ENCODE peak calls at places on chromosomes 2 and 18, in six cellular contexts. Y is prostate gland, P is astrocyte, S is GM12865, H is fibroblast of lung, C is fibroblast of mammary gland. E is an unnamed sample.

GRCh38 chr18:27656167-27656778 is 471.2 kb upstream of the CHST9 start:
- DNase-seq in Y (no peak), P (peak; percentile 73), S (peak; percentile 28), H (no peak), C (no peak), E (no peak)

GRCh38 chr2:215950009-215950408 is 63.3 kb downstream of the MREG start:
- DNase-seq in Y (no peak), P (peak; percentile 39), S (peak; percentile 69), H (peak; percentile 57), C (peak; percentile 79), E (peak; percentile 49)

GRCh38 chr2:240431663-240432424 is 3.6 kb upstream of the GPC1 start:
- DNase-seq in Y (no peak), P (no peak), S (no peak), H (no peak), C (no peak), E (no peak)

GRCh38 chr2:229141626-229142025 is 129.5 kb downstream of the PID1 start:
- DNase-seq in Y (no peak), P (peak; percentile 83), S (no peak), H (peak; percentile 81), C (peak; percentile 87), E (peak; percentile 42)

GRCh38 chr2:168703926-168704325 is 98.5 kb upstream of the NOSTRIN start:
- DNase-seq in Y (no peak), P (no peak), S (no peak), H (no peak), C (no peak), E (no peak)

GRCh38 chr2:196372811-196373664 is 201.7 kb upstream of the STK17B start:
- DNase-seq in Y (no peak), P (peak; percentile 24), S (no peak), H (peak; percentile 12), C (peak; percentile 36), E (peak; percentile 42)

GRCh38 chr2:42967959-42968674 is 175.7 kb upstream of the HAAO start:
- DNase-seq in Y (no peak), P (peak; percentile 87), S (no peak), H (peak; percentile 91), C (peak; percentile 97), E (peak; percentile 85)

GRCh38 chr2:149290662-149291061 is 39.7 kb upstream of the LYPD6 start:
- DNase-seq in Y (no peak), P (no peak), S (no peak), H (no peak), C (no peak), E (no peak)

GRCh38 chr18:55903911-55904310 is 315.9 kb upstream of the TCF4 start:
- DNase-seq in Y (no peak), P (no peak), S (no peak), H (no peak), C (no peak), E (no peak)

GRCh38 chr2:55138546-55139288 is 88.5 kb upstream of the RTN4 start:
- DNase-seq in Y (no peak), P (no peak), S (no peak), H (no peak), C (no peak), E (no peak)

GRCh38 chr2:190853659-190854386 is 26.8 kb upstream of the GLS start:
- DNase-seq in Y (no peak), P (no peak), S (peak; percentile 23), H (no peak), C (peak; percentile 46), E (no peak)

GRCh38 chr2:190123956-190124355 is 61.4 kb upstream of the MSTN start:
- DNase-seq in Y (no peak), P (peak; percentile 70), S (no peak), H (no peak), C (peak; percentile 83), E (peak; percentile 38)

GRCh38 chr2:111062417-111062816 is 58.3 kb upstream of the BCL2L11 start:
- DNase-seq in Y (no peak), P (no peak), S (peak; percentile 70), H (peak; percentile 2), C (no peak), E (no peak)

GRCh38 chr18:63410792-63411191 is 11.5 kb downstream of the VPS4B start:
- DNase-seq in Y (no peak), P (peak; percentile 67), S (no peak), H (peak; percentile 70), C (peak; percentile 86), E (peak; percentile 71)

GRCh38 chr2:207682557-207682956 is 28.9 kb upstream of the CCNYL1 start:
- DNase-seq in Y (no peak), P (no peak), S (peak; percentile 16), H (no peak), C (no peak), E (peak; percentile 8)

GRCh38 chr2:29174937-29175336 is 59.7 kb downstream of the CLIP4 start:
- DNase-seq in Y (no peak), P (no peak), S (no peak), H (no peak), C (no peak), E (no peak)

GRCh38 chr2:146295080-146295670 is 1549.7 kb upstream of the ACVR2A start:
- DNase-seq in Y (no peak), P (peak; percentile 11), S (no peak), H (peak; percentile 34), C (no peak), E (peak; percentile 7)

GRCh38 chr2:73285162-73285739 is 973 bp upstream of the FBXO41 start:
- DNase-seq in Y (no peak), P (no peak), S (peak; percentile 82), H (no peak), C (no peak), E (no peak)

GRCh38 chr2:46878240-46878877 is 37.2 kb downstream of the MCFD2 start:
- DNase-seq in Y (no peak), P (no peak), S (no peak), H (no peak), C (no peak), E (no peak)

GRCh38 chr2:23241611-23242245 is 143.3 kb upstream of the KLHL29 start:
- DNase-seq in Y (no peak), P (no peak), S (no peak), H (no peak), C (no peak), E (no peak)

GRCh38 chr2:86323273-86323672 is 14.2 kb downstream of the REEP1 start:
- DNase-seq in Y (no peak), P (no peak), S (no peak), H (no peak), C (no peak), E (no peak)

DNA sequence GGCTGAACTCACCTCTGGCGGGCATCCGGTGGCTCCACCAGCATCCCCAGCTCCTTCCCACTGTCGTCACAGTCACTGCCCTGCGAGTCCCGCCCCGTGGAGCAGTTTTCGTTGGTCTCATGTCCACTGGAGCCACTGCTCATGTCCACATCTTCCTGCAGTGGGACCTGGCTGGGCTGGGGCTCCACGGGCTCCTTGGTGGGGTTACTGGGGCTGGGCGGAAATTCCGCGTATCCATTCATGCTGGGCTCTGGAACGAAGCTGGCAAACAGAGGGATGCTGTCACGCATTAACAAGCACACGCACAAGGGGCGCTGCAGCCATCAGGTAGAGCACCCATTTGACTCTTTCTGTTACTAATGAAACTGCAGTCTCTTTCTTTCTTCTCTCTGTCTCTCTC is 10.7 kb downstream of the PER2 start:
- DNase-seq in Y (no peak), P (no peak), S (no peak), H (no peak), C (no peak), E (no peak)
- TF ChIP-seq CTCF in Y (no peak), P (peak; percentile 24), S (no peak), H (no peak), C (no peak), E (no peak)

GRCh38 chr2:236545814-236546480 is 23.7 kb upstream of the ACKR3 start:
- DNase-seq in Y (no peak), P (no peak), S (peak; percentile 88), H (no peak), C (no peak), E (no peak)

GRCh38 chr2:236547725-236548124 is 21.9 kb upstream of the ACKR3 start:
- DNase-seq in Y (no peak), P (no peak), S (no peak), H (no peak), C (no peak), E (no peak)

GRCh38 chr2:236548179-236548918 is 21.3 kb upstream of the ACKR3 start:
- DNase-seq in Y (no peak), P (peak; percentile 87), S (no peak), H (peak; percentile 16), C (peak; percentile 7), E (peak; percentile 67)

GRCh38 chr2:236545248-236545658 is 24.4 kb upstream of the ACKR3 start:
- DNase-seq in Y (no peak), P (no peak), S (peak; percentile 83), H (no peak), C (no peak), E (no peak)

GRCh38 chr2:236546561-236546961 is 23.1 kb upstream of the ACKR3 start:
- DNase-seq in Y (no peak), P (no peak), S (peak; percentile 75), H (no peak), C (no peak), E (no peak)
- H3K4me3 ChIP-seq in Y (no peak overlapping the region), P (no peak overlapping the region), S (peak overlapping the region; percentile 35), H (no peak overlapping the region), C (no peak overlapping the region), E (no peak overlapping the region)

GRCh38 chr2:200888719-200889625 is at the start of the genes NIF3L1 and PPIL3:
- DNase-seq in Y (peak; percentile 94), P (peak; percentile 97), S (peak; percentile 99), H (peak; percentile 98), C (peak; percentile 98), E (peak; percentile 98)
- TF ChIP-seq CTCF in Y (no peak), P (no peak), S (no peak), H (no peak), C (no peak), E (no peak)

GRCh38 chr2:96923201-96923600 is 53.3 kb upstream of the SEMA4C start:
- DNase-seq in Y (no peak), P (no peak), S (no peak), H (no peak), C (no peak), E (no peak)

GRCh38 chr2:96926791-96927190 is 56.9 kb upstream of the SEMA4C start:
- DNase-seq in Y (no peak), P (no peak), S (no peak), H (no peak), C (no peak), E (no peak)

GRCh38 chr2:96926236-96926635 is 56.4 kb upstream of the SEMA4C start:
- DNase-seq in Y (no peak), P (no peak), S (no peak), H (no peak), C (no peak), E (no peak)

GRCh38 chr2:96923810-96924774 is 54.2 kb upstream of the SEMA4C start:
- DNase-seq in Y (no peak), P (no peak), S (no peak), H (no peak), C (no peak), E (no peak)

GRCh38 chr2:96924775-96925747 is 55.2 kb upstream of the SEMA4C start:
- DNase-seq in Y (no peak), P (no peak), S (no peak), H (no peak), C (no peak), E (no peak)
- H3K4me3 ChIP-seq in Y (no peak overlapping the region), P (no peak overlapping the region), S (no peak overlapping the region), H (no peak overlapping the region), C (no peak overlapping the region), E (no peak overlapping the region)

DNA sequence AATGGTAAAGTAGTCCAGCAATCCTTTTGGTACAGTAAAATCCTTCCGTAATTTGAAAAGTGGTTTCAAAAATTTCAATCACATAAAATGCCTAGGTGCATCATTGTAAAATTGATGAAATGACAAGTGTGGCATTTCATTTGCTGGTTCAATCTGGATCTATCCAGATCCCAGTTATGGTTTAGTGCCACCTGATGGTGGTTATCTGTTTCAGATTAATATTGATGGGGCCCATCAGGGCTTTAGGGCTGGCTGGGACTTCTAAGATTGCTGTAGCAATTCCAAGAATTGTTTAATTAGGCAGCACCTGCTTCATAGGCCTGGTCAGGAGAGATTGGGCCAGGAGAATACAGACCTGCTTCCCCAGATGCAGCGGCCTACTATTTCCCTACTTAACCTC is 55.5 kb upstream of the PIK3C3 start:
- DNase-seq in Y (no peak), P (no peak), S (no peak), H (no peak), C (peak; percentile 4), E (no peak)
- TF ChIP-seq CTCF in Y (no peak), P (no peak), S (no peak), H (no peak), C (peak; percentile 13), E (peak; percentile 6)

E was measured in fibroblast of villous mesenchyme.